ENCODE peak calls at places on chromosomes 16 and 17, in five cellular contexts. C is neuronal stem cell, Q is trophoblast cell, K is HCT116, W is OCI-LY7. F is an unnamed sample.

GRCh38 chr17:42038221-42038973 is 12.0 kb downstream of the C17orf113 start:
- DNase-seq in W (no peak), C (no peak), Q (no peak), K (no peak), F (no peak)

GRCh38 chr16:66944054-66944441 is 8.7 kb downstream of the CES2 start:
- DNase-seq in Q (no peak), W (no peak), C (no peak), K (no peak), F (no peak)

GRCh38 chr16:86075488-86075785 is 176.5 kb downstream of the IRF8 start:
- DNase-seq in W (no peak), C (no peak), K (no peak), Q (no peak), F (no peak)

GRCh38 chr16:89242795-89243200 is 25.3 kb downstream of the ZNF778 start:
- DNase-seq in K (no peak), Q (no peak), C (no peak), W (no peak), F (no peak)

GRCh38 chr17:41678411-41678906 is 10.2 kb upstream of the EIF1 start:
- DNase-seq in W (no peak), K (no peak), Q (peak; percentile 26), C (no peak), F (peak; percentile 51)

GRCh38 chr16:57795431-57795878 is 6.8 kb downstream of the KIFC3 start:
- DNase-seq in W (peak; percentile 46), C (no peak), Q (peak; percentile 79), K (peak; percentile 53), F (peak; percentile 31)

GRCh38 chr17:9557356-9557755 is 18.3 kb downstream of the STX8 start:
- DNase-seq in K (no peak), C (no peak), Q (peak; percentile 75), W (no peak), F (no peak)

GRCh38 chr16:82957212-82957611 is 330.4 kb downstream of the CDH13 start:
- DNase-seq in W (no peak), K (no peak), Q (no peak), C (no peak), F (no peak)

GRCh38 chr17:19656336-19656735 is 7.8 kb downstream of the ALDH3A2 start:
- DNase-seq in W (no peak), K (no peak), Q (no peak), C (no peak), F (no peak)

GRCh38 chr17:6811520-6811919 is 20.0 kb downstream of the TEKT1 start:
- DNase-seq in C (no peak), K (no peak), Q (no peak), W (no peak), F (no peak)

GRCh38 chr16:1413684-1414531 is 596 bp downstream of the UNKL start:
- DNase-seq in Q (peak; percentile 51), K (peak; percentile 52), C (peak; percentile 50), W (peak; percentile 81), F (peak; percentile 54)

GRCh38 chr16:12553191-12553590 is 250.5 kb downstream of the CPPED1 start:
- DNase-seq in W (peak; percentile 52), Q (no peak), K (no peak), C (no peak), F (no peak)

GRCh38 chr16:47995354-47995753 is 160.4 kb downstream of the ABCC12 start:
- DNase-seq in C (no peak), W (no peak), K (no peak), Q (no peak), F (no peak)

GRCh38 chr17:74646231-74646630 is 22.7 kb upstream of the CD300E start:
- DNase-seq in C (no peak), K (peak; percentile 54), W (peak; percentile 61), Q (peak; percentile 10), F (no peak)

GRCh38 chr16:11805556-11805955 is 8.5 kb upstream of the ZC3H7A start:
- DNase-seq in C (no peak), Q (no peak), W (no peak), K (no peak), F (no peak)

GRCh38 chr17:43381621-43382020 is 17.2 kb upstream of the ARL4D start:
- DNase-seq in W (no peak), C (no peak), Q (no peak), K (no peak), F (no peak)

GRCh38 chr16:1771072-1771863 is at the start of gene NME3:
- DNase-seq in W (peak; percentile 77), Q (peak; percentile 71), K (no peak), C (peak; percentile 48), F (peak; percentile 60)

GRCh38 chr16:69906838-69907301 is 44.3 kb upstream of the CLEC18A start:
- DNase-seq in W (no peak), K (no peak), Q (peak; percentile 44), C (no peak), F (no peak)

GRCh38 chr17:57902800-57903759 is 52.1 kb downstream of the CUEDC1 start:
- DNase-seq in K (peak; percentile 92), Q (peak; percentile 48), C (no peak), W (peak; percentile 91), F (peak; percentile 80)

GRCh38 chr16:5175263-5175662 is 77.7 kb upstream of the EEF2KMT start:
- DNase-seq in C (no peak), K (no peak), Q (no peak), W (no peak), F (no peak)

GRCh38 chr17:21288581-21289017 is 4.1 kb downstream of the MAP2K3 start:
- DNase-seq in W (peak; percentile 81), K (no peak), Q (no peak), C (no peak), F (no peak)

GRCh38 chr17:49703557-49704277 is 4.0 kb downstream of the SLC35B1 start:
- DNase-seq in Q (peak; percentile 85), C (no peak), K (peak; percentile 38), W (peak; percentile 59), F (peak; percentile 51)

GRCh38 chr17:12959441-12959840 is 58.4 kb downstream of the ELAC2 start:
- DNase-seq in C (no peak), W (no peak), K (no peak), Q (peak; percentile 48), F (no peak)

GRCh38 chr17:17348872-17349723 is 45.9 kb downstream of the NT5M start:
- DNase-seq in Q (peak; percentile 13), W (no peak), K (no peak), C (no peak), F (no peak)

GRCh38 chr17:7293131-7293557 is 1.3 kb downstream of the YBX2 start:
- DNase-seq in C (no peak), Q (no peak), K (no peak), W (no peak), F (no peak)

GRCh38 chr17:29112780-29113295 is 67.4 kb downstream of the MYO18A start:
- DNase-seq in C (no peak), Q (no peak), K (no peak), W (no peak), F (no peak)

GRCh38 chr16:85452364-85453178 is 160.6 kb upstream of the GSE1 start:
- DNase-seq in Q (no peak), W (no peak), K (no peak), C (no peak), F (no peak)

GRCh38 chr17:68248199-68248825 is 469 bp downstream of the AMZ2 start:
- DNase-seq in Q (peak; percentile 56), K (no peak), C (no peak), W (no peak), F (no peak)

GRCh38 chr17:55275894-55276804 is 11.4 kb downstream of the HLF start:
- DNase-seq in C (no peak), Q (no peak), W (no peak), K (no peak), F (no peak)

GRCh38 chr16:29653436-29653835 is 9.6 kb upstream of the SPN start:
- DNase-seq in C (no peak), Q (peak; percentile 33), K (no peak), W (peak; percentile 67), F (no peak)
- H3K4me2 ChIP-seq in C (no peak overlapping the region), Q (no peak overlapping the region), K (no peak overlapping the region), W (peak overlapping the region; percentile 49), F (no peak overlapping the region)

GRCh38 chr17:78898947-78899346 is 4.1 kb downstream of the CEP295NL start:
- DNase-seq in W (no peak), C (no peak), Q (no peak), K (no peak), F (no peak)
- H3K4me2 ChIP-seq in W (no peak overlapping the region), C (no peak overlapping the region), Q (no peak overlapping the region), K (peak overlapping the region; percentile 10), F (no peak overlapping the region)

GRCh38 chr16:22123146-22123545 is 30.8 kb downstream of the VWA3A start:
- DNase-seq in C (no peak), Q (no peak), W (no peak), K (peak; percentile 2), F (no peak)
- H3K4me2 ChIP-seq in C (no peak overlapping the region), Q (no peak overlapping the region), W (no peak overlapping the region), K (no peak overlapping the region), F (no peak overlapping the region)

GRCh38 chr16:23302045-23302956 is at the start of gene SCNN1B:
- DNase-seq in C (peak; percentile 38), K (no peak), W (no peak), Q (peak; percentile 29), F (no peak)
- H3K4me2 ChIP-seq in C (peak within 1 kb of the TSS; percentile 88), K (peak within 1 kb of the TSS; percentile 70), W (no peak within 1 kb of the TSS), Q (peak within 1 kb of the TSS; percentile 65), F (no peak within 1 kb of the TSS)